ENCODE peak calls at places on chromosomes 12 and 14, in six cellular contexts. One of them, this sample, is unnamed.
A peak's percentile ranks its signal among the peaks of the same experiment; 100 is the strongest.

GRCh38 chr14:76480426-76480825 is 104.5 kb downstream of the ESRRB start:
- DNase-seq in GM13976: no peak
- DNase-seq in DMS53: no peak
- DNase-seq in astrocyte of the cerebellum: no peak
- DNase-seq in pulmonary artery endothelial cell: no peak
- DNase-seq in RWPE2: no peak
- DNase-seq in this sample: no peak

GRCh38 chr14:43003845-43004244 is 1397.2 kb downstream of the LRFN5 start:
- DNase-seq in DMS53: peak; percentile 35
- DNase-seq in pulmonary artery endothelial cell: no peak
- DNase-seq in RWPE2: no peak
- DNase-seq in GM13976: no peak
- DNase-seq in astrocyte of the cerebellum: no peak
- DNase-seq in this sample: no peak

GRCh38 chr12:29316772-29317171 is 64.2 kb downstream of the ERGIC2 start:
- DNase-seq in DMS53: no peak
- DNase-seq in RWPE2: no peak
- DNase-seq in pulmonary artery endothelial cell: no peak
- DNase-seq in GM13976: no peak
- DNase-seq in astrocyte of the cerebellum: peak; percentile 80
- DNase-seq in this sample: no peak

GRCh38 chr12:53268637-53269562 is 801 bp downstream of the ESPL1 start:
- DNase-seq in RWPE2: no peak
- DNase-seq in astrocyte of the cerebellum: no peak
- DNase-seq in pulmonary artery endothelial cell: no peak
- DNase-seq in DMS53: peak; percentile 35
- DNase-seq in GM13976: no peak
- DNase-seq in this sample: no peak

GRCh38 chr14:103081951-103082350 is 2.1 kb upstream of the LBHD2 start:
- DNase-seq in GM13976: no peak
- DNase-seq in RWPE2: no peak
- DNase-seq in astrocyte of the cerebellum: no peak
- DNase-seq in pulmonary artery endothelial cell: no peak
- DNase-seq in DMS53: no peak
- DNase-seq in this sample: no peak

GRCh38 chr14:41609704-41610183 is 3.1 kb downstream of the LRFN5 start:
- DNase-seq in GM13976: no peak
- DNase-seq in pulmonary artery endothelial cell: no peak
- DNase-seq in astrocyte of the cerebellum: no peak
- DNase-seq in DMS53: peak; percentile 88
- DNase-seq in RWPE2: no peak
- DNase-seq in this sample: peak; percentile 97

GRCh38 chr14:50452285-50452684 is 55.6 kb upstream of the CDKL1 start:
- DNase-seq in astrocyte of the cerebellum: peak; percentile 16
- DNase-seq in RWPE2: no peak
- DNase-seq in DMS53: no peak
- DNase-seq in pulmonary artery endothelial cell: no peak
- DNase-seq in GM13976: no peak
- DNase-seq in this sample: peak; percentile 40

GRCh38 chr12:13146539-13146938 is 43.1 kb upstream of the GSG1 start:
- DNase-seq in astrocyte of the cerebellum: no peak
- DNase-seq in GM13976: no peak
- DNase-seq in RWPE2: no peak
- DNase-seq in pulmonary artery endothelial cell: no peak
- DNase-seq in DMS53: no peak
- DNase-seq in this sample: no peak

This sample was measured in NCI-H446.